ENCODE peak calls at places on chromosomes 6 and 20, in four cellular contexts. A, N, C and E are unnamed samples.

GRCh38 chr6:141562181-141562800 is 570.4 kb upstream of the GJE1 start:
- DNase-seq in C (no peak), A (no peak), N (peak; percentile 1), E (no peak)

GRCh38 chr20:57200882-57201723 is 65.3 kb downstream of the BMP7 start:
- DNase-seq in A (no peak), N (no peak), C (no peak), E (no peak)

GRCh38 chr6:165766457-165766856 is 103.4 kb upstream of the PDE10A start:
- DNase-seq in A (no peak), C (no peak), N (no peak), E (no peak)

GRCh38 chr6:158752613-158753012 is 66.6 kb downstream of the EZR start:
- DNase-seq in A (no peak), C (peak; percentile 58), N (no peak), E (peak; percentile 83)

GRCh38 chr20:59173938-59174496 is 10.4 kb downstream of the ZNF831 start:
- DNase-seq in C (no peak), A (no peak), N (no peak), E (no peak)

GRCh38 chr6:85643530-85644373 is 1.1 kb upstream of the SYNCRIP start:
- DNase-seq in C (peak; percentile 92), N (peak; percentile 57), A (peak; percentile 82), E (peak; percentile 94)

GRCh38 chr6:124984668-124985338 is 22.6 kb downstream of the RNF217 start:
- DNase-seq in A (no peak), N (no peak), C (no peak), E (peak; percentile 27)

GRCh38 chr20:53522696-53523095 is 70.9 kb downstream of the ZNF217 start:
- DNase-seq in C (no peak), A (no peak), N (no peak), E (no peak)

GRCh38 chr6:157982580-157983438 is 1.1 kb downstream of the SYNJ2 start:
- DNase-seq in C (no peak), N (no peak), A (peak; percentile 22), E (no peak)

GRCh38 chr6:44056392-44057237 is 70.6 kb downstream of the MRPL14 start:
- DNase-seq in A (no peak), C (no peak), N (no peak), E (no peak)

GRCh38 chr20:63134201-63134612 is 81.7 kb downstream of the YTHDF1 start:
- DNase-seq in A (no peak), C (peak; percentile 5), N (no peak), E (peak; percentile 65)

GRCh38 chr20:4666001-4666470 is 55.7 kb upstream of the PRND start:
- DNase-seq in C (no peak), A (peak; percentile 70), N (no peak), E (no peak)

GRCh38 chr6:113825776-113826175 is 31.4 kb upstream of the MARCKS start:
- DNase-seq in N (no peak), C (no peak), A (no peak), E (no peak)

GRCh38 chr6:142695016-142695415 is 250.0 kb downstream of the HIVEP2 start:
- DNase-seq in N (no peak), A (no peak), C (no peak), E (no peak)

GRCh38 chr20:24487240-24487639 is 17.8 kb downstream of the SYNDIG1 start:
- DNase-seq in A (no peak), C (no peak), N (no peak), E (no peak)

GRCh38 chr6:7138921-7139358 is 31.2 kb downstream of the RREB1 start:
- DNase-seq in N (no peak), A (no peak), C (no peak), E (no peak)

GRCh38 chr20:38138086-38138777 is 26.8 kb downstream of the TGM2 start:
- DNase-seq in A (no peak), N (no peak), C (no peak), E (no peak)

GRCh38 chr6:71468841-71469750 is 180.5 kb downstream of the OGFRL1 start:
- DNase-seq in N (no peak), A (no peak), C (no peak), E (no peak)

GRCh38 chr6:32940656-32941411 is at the start of gene HLA-DMB:
- DNase-seq in N (peak; percentile 19), C (peak; percentile 91), A (peak; percentile 36), E (peak; percentile 94)

GRCh38 chr20:56433880-56434255 is 21.8 kb downstream of the CASS4 start:
- DNase-seq in C (no peak), N (no peak), A (no peak), E (no peak)

GRCh38 chr6:100115702-100116101 is 121.7 kb upstream of the MCHR2 start:
- DNase-seq in N (no peak), C (no peak), A (no peak), E (no peak)

GRCh38 chr6:2016040-2016439 is 229.4 kb downstream of the GMDS start:
- DNase-seq in C (no peak), N (no peak), A (no peak), E (no peak)

GRCh38 chr20:33568378-33569289 is 78.7 kb downstream of the CBFA2T2 start:
- DNase-seq in C (peak; percentile 99), A (no peak), N (no peak), E (peak; percentile 85)

GRCh38 chr6:159427335-159427734 is 258.1 kb downstream of the FNDC1 start:
- DNase-seq in A (no peak), C (no peak), N (no peak), E (no peak)

GRCh38 chr6:37818536-37819176 is 871 bp upstream of the ZFAND3 start:
- DNase-seq in C (peak; percentile 98), A (peak; percentile 85), N (peak; percentile 86), E (peak; percentile 98)